ENCODE peak calls at places on chromosomes 11 and 22, in six cellular contexts. W is B cell; N is A549; G is HepG2; R is stimulated activated memory B cell treated with anti-CD40 and anti-IgM and Interleukin-4, amounts not matched to agents 10 μg/mL and 1 μg/mL and 100 μg/mL, for 72 hours; X is left lung. F is an unnamed sample.

GRCh38 chr11:110253525-110253924 is 42.9 kb downstream of the RDX start:
- ATAC-seq in W (no peak), N (no peak), G (no peak), R (no peak), X (no peak), F (no peak)

GRCh38 chr11:27095050-27095449 is 54.4 kb downstream of the BBOX1 start:
- ATAC-seq in W (no peak), N (no peak), G (no peak), R (no peak), X (peak), F (no peak)

GRCh38 chr11:107785401-107785800 is 73.2 kb downstream of the SLC35F2 start:
- ATAC-seq in W (no peak), N (no peak), G (no peak), R (peak), X (peak), F (no peak)

GRCh38 chr11:133991101-133991500 is 34.3 kb upstream of the IGSF9B start:
- ATAC-seq in W (no peak), N (no peak), G (no peak), R (no peak), X (no peak), F (no peak)

GRCh38 chr11:45181595-45182550 is 35.4 kb downstream of the PRDM11 start:
- ATAC-seq in W (no peak), N (no peak), G (no peak), R (no peak), X (no peak), F (no peak)

GRCh38 chr11:108835624-108836023 is 170.8 kb downstream of the DDX10 start:
- ATAC-seq in W (no peak), N (no peak), G (no peak), R (no peak), X (no peak), F (no peak)

GRCh38 chr22:50046019-50046415 is 12.1 kb downstream of the TTLL8 start:
- ATAC-seq in W (no peak), N (peak), G (no peak), R (peak), X (no peak), F (no peak)

GRCh38 chr11:115843685-115844084 is 339.5 kb upstream of the CADM1 start:
- ATAC-seq in W (no peak), N (no peak), G (no peak), R (no peak), X (no peak), F (no peak)

GRCh38 chr11:35798983-35799382 is 136.4 kb downstream of the TRIM44 start:
- ATAC-seq in W (no peak), N (no peak), G (no peak), R (no peak), X (no peak), F (no peak)

GRCh38 chr11:26045082-26045481 is 286.8 kb upstream of the ANO3 start:
- ATAC-seq in W (no peak), N (no peak), G (no peak), R (no peak), X (no peak), F (no peak)

GRCh38 chr22:21942407-21942895 is 10.2 kb downstream of the PPM1F start:
- ATAC-seq in W (no peak), N (peak), G (no peak), R (no peak), X (peak), F (peak)

GRCh38 chr11:105524286-105524685 is 85.6 kb upstream of the GRIA4 start:
- ATAC-seq in W (no peak), N (no peak), G (no peak), R (no peak), X (no peak), F (no peak)

GRCh38 chr11:119533462-119533861 is 110.5 kb upstream of the THY1 start:
- ATAC-seq in W (no peak), N (no peak), G (no peak), R (no peak), X (no peak), F (peak)

GRCh38 chr11:65214212-65214845 is 32.6 kb downstream of the CAPN1 start:
- ATAC-seq in W (no peak), N (no peak), G (no peak), R (no peak), X (no peak), F (no peak)

F was measured in SK-N-SH treated with all-trans-retinoic acid at 6 μM for 48 hours.